ENCODE peak calls at places on chromosome 18, in four cellular contexts. One of them, this sample, is unnamed.

GRCh38 chr18:73235921-73236320 is 368.1 kb upstream of the NETO1 start:
- DNase-seq in ovary: no peak
- DNase-seq in spleen: no peak
- DNase-seq in astrocyte of the cerebellum: no peak
- DNase-seq in this sample: no peak

GRCh38 chr18:27865431-27865830 is 311.5 kb downstream of the CDH2 start:
- DNase-seq in ovary: no peak
- DNase-seq in spleen: no peak
- DNase-seq in astrocyte of the cerebellum: no peak
- DNase-seq in this sample: no peak

GRCh38 chr18:32576296-32576916 is 105.7 kb upstream of the GAREM1 start:
- DNase-seq in ovary: no peak
- DNase-seq in spleen: no peak
- DNase-seq in astrocyte of the cerebellum: peak; percentile 26
- DNase-seq in this sample: no peak

GRCh38 chr18:12008842-12009580 is 27.7 kb downstream of the IMPA2 start:
- DNase-seq in ovary: no peak
- DNase-seq in spleen: no peak
- DNase-seq in astrocyte of the cerebellum: no peak
- DNase-seq in this sample: peak; percentile 62

GRCh38 chr18:5175378-5175777 is 21.7 kb downstream of the AKAIN1 start:
- DNase-seq in ovary: no peak
- DNase-seq in spleen: no peak
- DNase-seq in astrocyte of the cerebellum: no peak
- DNase-seq in this sample: no peak

GRCh38 chr18:8367217-8367988 is 241.8 kb upstream of the RAB12 start:
- DNase-seq in ovary: peak; percentile 57
- DNase-seq in spleen: peak; percentile 81
- DNase-seq in astrocyte of the cerebellum: no peak
- DNase-seq in this sample: no peak

GRCh38 chr18:44388347-44388746 is 292.3 kb upstream of the SETBP1 start:
- DNase-seq in ovary: no peak
- DNase-seq in spleen: no peak
- DNase-seq in astrocyte of the cerebellum: no peak
- DNase-seq in this sample: no peak

GRCh38 chr18:76493213-76494107 is 1.6 kb downstream of the ZNF516 start:
- DNase-seq in ovary: peak; percentile 52
- DNase-seq in spleen: no peak
- DNase-seq in astrocyte of the cerebellum: no peak
- DNase-seq in this sample: no peak

GRCh38 chr18:59744271-59744721 is 47.1 kb upstream of the CCBE1 start:
- DNase-seq in ovary: no peak
- DNase-seq in spleen: no peak
- DNase-seq in astrocyte of the cerebellum: peak; percentile 35
- DNase-seq in this sample: no peak

GRCh38 chr18:78975699-78976098 is 3.9 kb upstream of the SALL3 start:
- DNase-seq in ovary: no peak
- DNase-seq in spleen: no peak
- DNase-seq in astrocyte of the cerebellum: no peak
- DNase-seq in this sample: no peak

GRCh38 chr18:76395609-76396008 is 99.4 kb downstream of the ZNF516 start:
- DNase-seq in ovary: peak; percentile 9
- DNase-seq in spleen: peak; percentile 77
- DNase-seq in astrocyte of the cerebellum: no peak
- DNase-seq in this sample: no peak

GRCh38 chr18:56034954-56035353 is 447.0 kb upstream of the TCF4 start:
- DNase-seq in ovary: no peak
- DNase-seq in spleen: no peak
- DNase-seq in astrocyte of the cerebellum: no peak
- DNase-seq in this sample: no peak

GRCh38 chr18:5571592-5571991 is 27.8 kb upstream of the EPB41L3 start:
- DNase-seq in ovary: no peak
- DNase-seq in spleen: no peak
- DNase-seq in astrocyte of the cerebellum: no peak
- DNase-seq in this sample: no peak

GRCh38 chr18:27377251-27377650 is 192.1 kb upstream of the CHST9 start:
- DNase-seq in ovary: no peak
- DNase-seq in spleen: no peak
- DNase-seq in astrocyte of the cerebellum: peak; percentile 83
- DNase-seq in this sample: no peak

GRCh38 chr18:22422909-22423548 is 5.3 kb upstream of the CTAGE1 start:
- DNase-seq in ovary: no peak
- DNase-seq in spleen: no peak
- DNase-seq in astrocyte of the cerebellum: peak; percentile 23
- DNase-seq in this sample: no peak

GRCh38 chr18:44526705-44527415 is 153.8 kb upstream of the SETBP1 start:
- DNase-seq in ovary: no peak
- DNase-seq in spleen: no peak
- DNase-seq in astrocyte of the cerebellum: no peak
- DNase-seq in this sample: no peak

GRCh38 chr18:4544131-4544530 is 89.0 kb upstream of the DLGAP1 start:
- DNase-seq in ovary: no peak
- DNase-seq in spleen: no peak
- DNase-seq in astrocyte of the cerebellum: no peak
- DNase-seq in this sample: no peak

GRCh38 chr18:76985156-76985950 is 147.2 kb downstream of the MBP start:
- DNase-seq in ovary: peak; percentile 4
- DNase-seq in spleen: peak; percentile 67
- DNase-seq in astrocyte of the cerebellum: no peak
- DNase-seq in this sample: no peak

GRCh38 chr18:69349912-69350597 is 50.6 kb upstream of the DOK6 start:
- DNase-seq in ovary: no peak
- DNase-seq in spleen: no peak
- DNase-seq in astrocyte of the cerebellum: no peak
- DNase-seq in this sample: no peak

GRCh38 chr18:23038712-23039111 is 96.6 kb upstream of the CABLES1 start:
- DNase-seq in ovary: no peak
- DNase-seq in spleen: no peak
- DNase-seq in astrocyte of the cerebellum: no peak
- DNase-seq in this sample: no peak

GRCh38 chr18:66616523-66616983 is 12.7 kb upstream of the CDH19 start:
- DNase-seq in ovary: no peak
- DNase-seq in spleen: no peak
- DNase-seq in astrocyte of the cerebellum: no peak
- DNase-seq in this sample: peak; percentile 43

GRCh38 chr18:7898181-7898580 is 331.1 kb downstream of the PTPRM start:
- DNase-seq in ovary: no peak
- DNase-seq in spleen: no peak
- DNase-seq in astrocyte of the cerebellum: no peak
- DNase-seq in this sample: no peak

GRCh38 chr18:50340078-50340477 is 34.8 kb upstream of the SKA1 start:
- DNase-seq in ovary: no peak
- DNase-seq in spleen: peak; percentile 66
- DNase-seq in astrocyte of the cerebellum: no peak
- DNase-seq in this sample: no peak
- TF ChIP-seq CTCF in ovary: no peak
- TF ChIP-seq CTCF in spleen: no peak
- TF ChIP-seq CTCF in astrocyte of the cerebellum: no peak
- TF ChIP-seq CTCF in this sample: no peak

GRCh38 chr18:58674159-58674558 is 2.9 kb downstream of the MALT1 start:
- DNase-seq in ovary: no peak
- DNase-seq in spleen: no peak
- DNase-seq in astrocyte of the cerebellum: no peak
- DNase-seq in this sample: no peak

GRCh38 chr18:58671941-58672565 is 788 bp downstream of the MALT1 start:
- DNase-seq in ovary: no peak
- DNase-seq in spleen: no peak
- DNase-seq in astrocyte of the cerebellum: no peak
- DNase-seq in this sample: no peak

GRCh38 chr18:58671122-58671940 is at the start of gene MALT1:
- DNase-seq in ovary: peak; percentile 91
- DNase-seq in spleen: peak; percentile 99
- DNase-seq in astrocyte of the cerebellum: peak; percentile 64
- DNase-seq in this sample: peak; percentile 94

GRCh38 chr18:58674863-58675472 is 3.7 kb downstream of the MALT1 start:
- DNase-seq in ovary: no peak
- DNase-seq in spleen: no peak
- DNase-seq in astrocyte of the cerebellum: no peak
- DNase-seq in this sample: no peak

GRCh38 chr18:58676270-58676669 is 5.0 kb downstream of the MALT1 start:
- DNase-seq in ovary: no peak
- DNase-seq in spleen: no peak
- DNase-seq in astrocyte of the cerebellum: no peak
- DNase-seq in this sample: no peak
- TF ChIP-seq CTCF in ovary: no peak
- TF ChIP-seq CTCF in spleen: no peak
- TF ChIP-seq CTCF in astrocyte of the cerebellum: no peak
- TF ChIP-seq CTCF in this sample: no peak

GRCh38 chr18:48345596-48345995 is 63.6 kb downstream of the ZBTB7C start:
- DNase-seq in ovary: no peak
- DNase-seq in spleen: peak; percentile 58
- DNase-seq in astrocyte of the cerebellum: no peak
- DNase-seq in this sample: peak; percentile 69
- TF ChIP-seq CTCF in ovary: no peak
- TF ChIP-seq CTCF in spleen: no peak
- TF ChIP-seq CTCF in astrocyte of the cerebellum: peak; percentile 43
- TF ChIP-seq CTCF in this sample: peak; percentile 71

GRCh38 chr18:1078301-1078700 is 173.6 kb downstream of the ADCYAP1 start:
- DNase-seq in ovary: no peak
- DNase-seq in spleen: no peak
- DNase-seq in astrocyte of the cerebellum: no peak
- DNase-seq in this sample: no peak
- TF ChIP-seq CTCF in ovary: no peak
- TF ChIP-seq CTCF in spleen: no peak
- TF ChIP-seq CTCF in astrocyte of the cerebellum: no peak
- TF ChIP-seq CTCF in this sample: no peak

This sample was measured in chondrocyte.